ENCODE peak calls at places on chromosome 18, in ten cellular contexts. I is prostate gland, G is upper lobe of left lung, N is suprapubic skin, S is spleen, M is stomach, O is GM23338, X is GM12878, A is HCT116, R is H1. U is an unnamed sample.
A peak's percentile ranks its signal among the peaks of the same experiment; 100 is the strongest.

GRCh38 chr18:7174359-7175107 is 56.4 kb upstream of the LRRC30 start:
- DNase-seq in I (no peak), G (no peak), N (no peak), S (peak; percentile 72), M (no peak), O (peak; percentile 28), X (no peak), A (no peak), R (no peak), U (no peak)

GRCh38 chr18:31275722-31276463 is 42.1 kb upstream of the DSG1 start:
- DNase-seq in I (no peak), G (no peak), N (no peak), S (no peak), M (no peak), O (no peak), X (no peak), A (peak; percentile 18), R (no peak), U (peak; percentile 40)

GRCh38 chr18:49050462-49050861 is 99.7 kb upstream of the SMAD7 start:
- DNase-seq in I (no peak), G (no peak), N (no peak), S (no peak), M (no peak), O (no peak), X (no peak), A (no peak), R (no peak), U (no peak)

GRCh38 chr18:31490838-31491237 is 7.1 kb upstream of the DSG2 start:
- DNase-seq in I (no peak), G (no peak), N (no peak), S (no peak), M (no peak), O (no peak), X (no peak), A (no peak), R (no peak), U (no peak)

GRCh38 chr18:58129019-58129374 is 85.0 kb downstream of the NEDD4L start:
- DNase-seq in I (no peak), G (no peak), N (no peak), S (no peak), M (peak; percentile 80), O (no peak), X (no peak), A (no peak), R (no peak), U (peak; percentile 64)

GRCh38 chr18:78241535-78242306 is 737.9 kb upstream of the SALL3 start:
- DNase-seq in I (no peak), G (no peak), N (no peak), S (no peak), M (no peak), O (no peak), X (no peak), A (no peak), R (no peak), U (no peak)

GRCh38 chr18:48265328-48265727 is 143.9 kb downstream of the ZBTB7C start:
- DNase-seq in I (no peak), G (no peak), N (no peak), S (no peak), M (no peak), O (no peak), X (no peak), A (no peak), R (no peak), U (no peak)

GRCh38 chr18:59881728-59882685 is 17.8 kb upstream of the PMAIP1 start:
- DNase-seq in I (no peak), G (no peak), N (no peak), S (no peak), M (no peak), O (no peak), X (no peak), A (no peak), R (peak; percentile 32), U (peak; percentile 52)

GRCh38 chr18:77061291-77061945 is 71.2 kb downstream of the MBP start:
- DNase-seq in I (no peak), G (no peak), N (no peak), S (no peak), M (no peak), O (no peak), X (no peak), A (no peak), R (no peak), U (no peak)

GRCh38 chr18:78085241-78086185 is 835.9 kb downstream of the GALR1 start:
- DNase-seq in I (no peak), G (peak; percentile 52), N (no peak), S (no peak), M (no peak), O (no peak), X (no peak), A (no peak), R (no peak), U (no peak)

GRCh38 chr18:36366994-36367839 is 69.7 kb downstream of the FHOD3 start:
- DNase-seq in I (no peak), G (no peak), N (no peak), S (no peak), M (no peak), O (no peak), X (peak; percentile 82), A (no peak), R (no peak), U (no peak)

GRCh38 chr18:31657823-31658669 is 26.3 kb downstream of the B4GALT6 start:
- DNase-seq in I (no peak), G (no peak), N (no peak), S (no peak), M (no peak), O (no peak), X (peak; percentile 95), A (no peak), R (no peak), U (no peak)

GRCh38 chr18:6628189-6628588 is 101.3 kb upstream of the ARHGAP28 start:
- DNase-seq in I (no peak), G (no peak), N (no peak), S (no peak), M (no peak), O (no peak), X (no peak), A (no peak), R (no peak), U (no peak)

GRCh38 chr18:10059610-10060468 is 146.0 kb downstream of the VAPA start:
- DNase-seq in I (no peak), G (no peak), N (peak; percentile 74), S (no peak), M (no peak), O (no peak), X (no peak), A (no peak), R (no peak), U (no peak)

GRCh38 chr18:32468147-32468845 is 2.4 kb downstream of the GAREM1 start:
- DNase-seq in I (no peak), G (no peak), N (no peak), S (no peak), M (no peak), O (no peak), X (no peak), A (no peak), R (no peak), U (no peak)

GRCh38 chr18:75047240-75047639 is 161.7 kb downstream of the PTGR3 start:
- DNase-seq in I (no peak), G (no peak), N (no peak), S (no peak), M (no peak), O (no peak), X (no peak), A (no peak), R (no peak), U (no peak)

GRCh38 chr18:80204142-80204541 is 43.2 kb downstream of the PARD6G start:
- DNase-seq in I (no peak), G (no peak), N (no peak), S (no peak), M (no peak), O (no peak), X (no peak), A (no peak), R (peak; percentile 13), U (no peak)
- TF ChIP-seq POLR2AphosphoS5 in I (no peak), G (no peak), N (no peak), S (no peak), M (no peak), O (no peak), X (no peak), A (no peak), R (no peak), U (no peak)

GRCh38 chr18:23403310-23403709 is 49.8 kb upstream of the RIOK3 start:
- DNase-seq in I (no peak), G (no peak), N (no peak), S (no peak), M (no peak), O (no peak), X (no peak), A (no peak), R (no peak), U (no peak)
- H3K27ac ChIP-seq in I (no peak overlapping the region), G (no peak overlapping the region), N (no peak overlapping the region), S (no peak overlapping the region), M (no peak overlapping the region), O (no peak overlapping the region), X (no peak overlapping the region), A (no peak overlapping the region), R (no peak overlapping the region), U (no peak overlapping the region)

GRCh38 chr18:70294471-70295191 is 5.8 kb downstream of the SOCS6 start:
- DNase-seq in I (no peak), G (no peak), N (no peak), S (no peak), M (no peak), O (no peak), X (no peak), A (no peak), R (no peak), U (no peak)
- H3K4me1 ChIP-seq in I (peaks cover 6% of the 10 kb centered on the region), G (peaks cover 33% of the 10 kb centered on the region), N (peaks cover 63% of the 10 kb centered on the region), S (peaks cover 8% of the 10 kb centered on the region), M (peaks cover 89% of the 10 kb centered on the region), O (peaks cover 26% of the 10 kb centered on the region), X (peaks cover 5% of the 10 kb centered on the region), A (peaks cover 68% of the 10 kb centered on the region), R (no peaks in the 10 kb centered on the region), U (peaks cover 19% of the 10 kb centered on the region)

DNA sequence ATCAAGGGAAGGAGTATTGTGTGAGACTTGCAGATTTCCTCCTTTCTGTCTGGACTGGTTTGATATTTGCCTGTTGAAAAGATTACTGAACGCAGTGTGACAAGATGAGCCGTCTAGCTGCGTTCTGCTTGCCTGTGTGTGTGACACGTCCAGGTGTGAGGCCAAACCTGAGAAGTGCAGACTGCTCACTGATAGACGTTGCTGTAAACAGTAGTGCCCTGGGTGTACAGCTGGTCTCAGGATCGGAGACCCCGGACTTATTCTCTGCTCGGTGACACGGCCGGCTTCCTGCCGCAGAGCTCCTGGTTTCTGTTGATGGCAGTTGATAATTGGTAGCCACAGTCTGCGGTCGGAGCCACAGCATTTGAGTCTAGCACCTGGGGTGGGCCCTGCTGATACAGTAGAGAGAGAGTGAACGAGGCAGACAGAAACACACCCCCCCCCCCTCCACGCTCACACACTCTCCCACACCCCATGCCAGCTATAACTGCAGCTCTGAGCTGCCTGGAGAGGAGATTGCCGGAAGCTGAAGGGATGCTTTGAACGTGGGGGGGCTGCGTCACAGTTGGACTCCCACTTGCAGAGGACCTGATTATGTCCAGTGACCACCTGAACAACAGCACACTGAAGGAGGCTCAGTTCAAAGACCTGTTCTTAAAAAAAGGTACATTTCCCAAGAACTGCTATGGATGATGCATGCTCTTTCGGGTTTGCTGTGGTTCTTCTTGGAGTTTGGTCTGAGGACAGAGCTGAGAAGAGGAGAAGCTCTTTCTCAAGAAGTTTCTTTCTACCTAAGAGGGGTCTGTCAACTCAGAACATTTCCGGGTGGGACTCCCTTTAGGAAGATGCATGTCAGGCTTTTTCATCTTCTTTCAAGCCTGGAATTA is 114.0 kb downstream of the FAM210A start:
- DNase-seq in I (no peak), G (no peak), N (no peak), S (peak; percentile 88), M (peak; percentile 44), O (no peak), X (peak; percentile 94), A (no peak), R (no peak), U (peak; percentile 69)
- TF ChIP-seq POLR2AphosphoS5 in I (no peak), G (no peak), N (no peak), S (no peak), M (no peak), O (no peak), X (peak; percentile 97), A (no peak), R (no peak), U (no peak)

GRCh38 chr18:452801-453200 is 47.7 kb downstream of the COLEC12 start:
- DNase-seq in I (no peak), G (no peak), N (no peak), S (no peak), M (no peak), O (no peak), X (no peak), A (no peak), R (no peak), U (no peak)
- H3K27ac ChIP-seq in I (no peak overlapping the region), G (no peak overlapping the region), N (no peak overlapping the region), S (no peak overlapping the region), M (no peak overlapping the region), O (no peak overlapping the region), X (no peak overlapping the region), A (no peak overlapping the region), R (no peak overlapping the region), U (no peak overlapping the region)